ENCODE peak calls at places on chromosomes 4 and X, in five cellular contexts. One of them, this sample, is unnamed.

GRCh38 chr4:110869862-110870577 is 247.1 kb upstream of the PITX2 start:
- DNase-seq in H9: no peak
- DNase-seq in Right ventricle myocardium superior: no peak
- DNase-seq in C1 segment of cervical spinal cord: no peak
- DNase-seq in effector memory CD8-positive, alpha-beta T cell: no peak
- DNase-seq in this sample: no peak

GRCh38 chr4:8694651-8695151 is 102.1 kb downstream of the CPZ start:
- DNase-seq in H9: peak; percentile 25
- DNase-seq in Right ventricle myocardium superior: no peak
- DNase-seq in C1 segment of cervical spinal cord: no peak
- DNase-seq in effector memory CD8-positive, alpha-beta T cell: no peak
- DNase-seq in this sample: no peak

GRCh38 chr4:24856586-24856985 is 56.3 kb downstream of the CCDC149 start:
- DNase-seq in H9: no peak
- DNase-seq in Right ventricle myocardium superior: no peak
- DNase-seq in C1 segment of cervical spinal cord: no peak
- DNase-seq in effector memory CD8-positive, alpha-beta T cell: no peak
- DNase-seq in this sample: no peak

GRCh38 chr4:29983890-29984289 is 736.3 kb upstream of the PCDH7 start:
- DNase-seq in H9: no peak
- DNase-seq in Right ventricle myocardium superior: no peak
- DNase-seq in C1 segment of cervical spinal cord: no peak
- DNase-seq in effector memory CD8-positive, alpha-beta T cell: no peak
- DNase-seq in this sample: no peak

GRCh38 chr4:127957105-127957504 is 7.9 kb downstream of the MFSD8 start:
- DNase-seq in H9: no peak
- DNase-seq in Right ventricle myocardium superior: no peak
- DNase-seq in C1 segment of cervical spinal cord: no peak
- DNase-seq in effector memory CD8-positive, alpha-beta T cell: no peak
- DNase-seq in this sample: no peak

GRCh38 chr4:86441175-86441960 is 81.5 kb upstream of the MAPK10 start:
- DNase-seq in H9: no peak
- DNase-seq in Right ventricle myocardium superior: no peak
- DNase-seq in C1 segment of cervical spinal cord: no peak
- DNase-seq in effector memory CD8-positive, alpha-beta T cell: no peak
- DNase-seq in this sample: no peak

GRCh38 chr4:56301181-56302076 is 85.9 kb downstream of the AASDH start:
- DNase-seq in H9: peak; percentile 71
- DNase-seq in Right ventricle myocardium superior: peak; percentile 61
- DNase-seq in C1 segment of cervical spinal cord: peak; percentile 16
- DNase-seq in effector memory CD8-positive, alpha-beta T cell: peak; percentile 21
- DNase-seq in this sample: peak; percentile 42

GRCh38 chr4:177302371-177303100 is 7.1 kb upstream of the NEIL3 start:
- DNase-seq in H9: no peak
- DNase-seq in Right ventricle myocardium superior: no peak
- DNase-seq in C1 segment of cervical spinal cord: no peak
- DNase-seq in effector memory CD8-positive, alpha-beta T cell: no peak
- DNase-seq in this sample: no peak

GRCh38 chrX:100979881-100980607 is 10.5 kb downstream of the ARL13A start:
- DNase-seq in H9: no peak
- DNase-seq in Right ventricle myocardium superior: no peak
- DNase-seq in C1 segment of cervical spinal cord: no peak
- DNase-seq in effector memory CD8-positive, alpha-beta T cell: no peak
- DNase-seq in this sample: no peak

GRCh38 chr4:1363540-1363939 is 16.5 kb downstream of the UVSSA start:
- DNase-seq in H9: no peak
- DNase-seq in Right ventricle myocardium superior: no peak
- DNase-seq in C1 segment of cervical spinal cord: no peak
- DNase-seq in effector memory CD8-positive, alpha-beta T cell: no peak
- DNase-seq in this sample: no peak

GRCh38 chrX:40908857-40909475 is 173.6 kb upstream of the MED14 start:
- DNase-seq in H9: no peak
- DNase-seq in Right ventricle myocardium superior: no peak
- DNase-seq in C1 segment of cervical spinal cord: no peak
- DNase-seq in effector memory CD8-positive, alpha-beta T cell: no peak
- DNase-seq in this sample: no peak

GRCh38 chr4:32475710-32476109 is 1755.5 kb downstream of the PCDH7 start:
- DNase-seq in H9: no peak
- DNase-seq in Right ventricle myocardium superior: no peak
- DNase-seq in C1 segment of cervical spinal cord: no peak
- DNase-seq in effector memory CD8-positive, alpha-beta T cell: no peak
- DNase-seq in this sample: no peak

GRCh38 chrX:153687121-153688039 is at the start of gene SLC6A8:
- DNase-seq in H9: peak; percentile 70
- DNase-seq in Right ventricle myocardium superior: peak; percentile 82
- DNase-seq in C1 segment of cervical spinal cord: peak; percentile 69
- DNase-seq in effector memory CD8-positive, alpha-beta T cell: no peak
- DNase-seq in this sample: peak; percentile 78

GRCh38 chr4:70902577-70903281 is 560 bp downstream of the MOB1B start:
- DNase-seq in H9: no peak
- DNase-seq in Right ventricle myocardium superior: no peak
- DNase-seq in C1 segment of cervical spinal cord: peak; percentile 73
- DNase-seq in effector memory CD8-positive, alpha-beta T cell: no peak
- DNase-seq in this sample: no peak

GRCh38 chr4:152166567-152166966 is 369.3 kb downstream of the FBXW7 start:
- DNase-seq in H9: no peak
- DNase-seq in Right ventricle myocardium superior: no peak
- DNase-seq in C1 segment of cervical spinal cord: no peak
- DNase-seq in effector memory CD8-positive, alpha-beta T cell: no peak
- DNase-seq in this sample: no peak

GRCh38 chr4:83252782-83253405 is 31.7 kb downstream of the COQ2 start:
- DNase-seq in H9: peak; percentile 78
- DNase-seq in Right ventricle myocardium superior: no peak
- DNase-seq in C1 segment of cervical spinal cord: no peak
- DNase-seq in effector memory CD8-positive, alpha-beta T cell: peak; percentile 78
- DNase-seq in this sample: no peak

GRCh38 chrX:110436497-110436896 is 77.8 kb downstream of the RTL9 start:
- DNase-seq in H9: no peak
- DNase-seq in Right ventricle myocardium superior: no peak
- DNase-seq in C1 segment of cervical spinal cord: no peak
- DNase-seq in effector memory CD8-positive, alpha-beta T cell: no peak
- DNase-seq in this sample: no peak

GRCh38 chr4:70559216-70559830 is 32.7 kb upstream of the AMBN start:
- DNase-seq in H9: no peak
- DNase-seq in Right ventricle myocardium superior: no peak
- DNase-seq in C1 segment of cervical spinal cord: no peak
- DNase-seq in effector memory CD8-positive, alpha-beta T cell: no peak
- DNase-seq in this sample: no peak

GRCh38 chr4:176910646-176911045 is 117.9 kb upstream of the VEGFC start:
- DNase-seq in H9: no peak
- DNase-seq in Right ventricle myocardium superior: no peak
- DNase-seq in C1 segment of cervical spinal cord: no peak
- DNase-seq in effector memory CD8-positive, alpha-beta T cell: no peak
- DNase-seq in this sample: no peak

GRCh38 chr4:128286474-128287158 is 997 bp downstream of the PGRMC2 start:
- DNase-seq in H9: no peak
- DNase-seq in Right ventricle myocardium superior: no peak
- DNase-seq in C1 segment of cervical spinal cord: peak; percentile 31
- DNase-seq in effector memory CD8-positive, alpha-beta T cell: peak; percentile 30
- DNase-seq in this sample: no peak

GRCh38 chr4:79042079-79042674 is 102.9 kb upstream of the PAQR3 start:
- DNase-seq in H9: no peak
- DNase-seq in Right ventricle myocardium superior: no peak
- DNase-seq in C1 segment of cervical spinal cord: peak; percentile 31
- DNase-seq in effector memory CD8-positive, alpha-beta T cell: no peak
- DNase-seq in this sample: no peak

GRCh38 chr4:171847751-171848150 is 34.5 kb downstream of the GALNTL6 start:
- DNase-seq in H9: no peak
- DNase-seq in Right ventricle myocardium superior: no peak
- DNase-seq in C1 segment of cervical spinal cord: no peak
- DNase-seq in effector memory CD8-positive, alpha-beta T cell: no peak
- DNase-seq in this sample: no peak

GRCh38 chrX:17022205-17022604 is 75.7 kb downstream of the REPS2 start:
- DNase-seq in H9: no peak
- DNase-seq in Right ventricle myocardium superior: no peak
- DNase-seq in C1 segment of cervical spinal cord: peak; percentile 5
- DNase-seq in effector memory CD8-positive, alpha-beta T cell: no peak
- DNase-seq in this sample: no peak

GRCh38 chrX:129318375-129318774 is 204.9 kb downstream of the SMARCA1 start:
- DNase-seq in H9: no peak
- DNase-seq in Right ventricle myocardium superior: no peak
- DNase-seq in C1 segment of cervical spinal cord: no peak
- DNase-seq in effector memory CD8-positive, alpha-beta T cell: no peak
- DNase-seq in this sample: no peak

GRCh38 chr4:77581724-77582123 is 23.9 kb upstream of the CXCL13 start:
- DNase-seq in H9: no peak
- DNase-seq in Right ventricle myocardium superior: no peak
- DNase-seq in C1 segment of cervical spinal cord: no peak
- DNase-seq in effector memory CD8-positive, alpha-beta T cell: no peak
- DNase-seq in this sample: no peak

GRCh38 chrX:16825306-16826035 is 39.2 kb downstream of the TXLNG start:
- DNase-seq in H9: no peak
- DNase-seq in Right ventricle myocardium superior: no peak
- DNase-seq in C1 segment of cervical spinal cord: no peak
- DNase-seq in effector memory CD8-positive, alpha-beta T cell: no peak
- DNase-seq in this sample: no peak

GRCh38 chrX:40122487-40122886 is 24.7 kb upstream of the BCOR start:
- DNase-seq in H9: no peak
- DNase-seq in Right ventricle myocardium superior: no peak
- DNase-seq in C1 segment of cervical spinal cord: no peak
- DNase-seq in effector memory CD8-positive, alpha-beta T cell: no peak
- DNase-seq in this sample: no peak

GRCh38 chr4:8274772-8275241 is 5.3 kb downstream of the HTRA3 start:
- DNase-seq in H9: no peak
- DNase-seq in Right ventricle myocardium superior: peak; percentile 95
- DNase-seq in C1 segment of cervical spinal cord: no peak
- DNase-seq in effector memory CD8-positive, alpha-beta T cell: no peak
- DNase-seq in this sample: peak; percentile 90

This sample was measured in left ventricle myocardium inferior.